ENCODE peak calls at places on chromosomes 6 and 20, in eight cellular contexts. N is stomach; K is CD4-positive, alpha-beta T cell; W is CD4-positive, CD25-positive, alpha-beta regulatory T cell; C is ascending aorta; T is left ventricle myocardium inferior; A is esophagus squamous epithelium; H is brain microvascular endothelial cell. M is an unnamed sample.

GRCh38 chr20:50172347-50173013 is 18.1 kb upstream of the CEBPB start:
- DNase-seq in N (peak), K (no peak), W (no peak), C (peak), T (peak), A (no peak), H (peak), M (peak)

GRCh38 chr6:165060636-165061190 is 248.7 kb downstream of the C6orf118 start:
- DNase-seq in N (no peak), K (no peak), W (no peak), C (no peak), T (no peak), A (no peak), H (no peak), M (peak)

GRCh38 chr20:47796952-47797351 is 11.7 kb upstream of the SULF2 start:
- DNase-seq in N (no peak), K (no peak), W (no peak), C (no peak), T (no peak), A (no peak), H (no peak), M (no peak)

GRCh38 chr6:52024451-52025068 is 62.9 kb downstream of the PKHD1 start:
- DNase-seq in N (no peak), K (no peak), W (no peak), C (no peak), T (no peak), A (no peak), H (no peak), M (no peak)

GRCh38 chr20:49045440-49046086 is 549 bp upstream of the CSE1L start:
- DNase-seq in N (peak), K (peak), W (peak), C (peak), T (peak), A (no peak), H (no peak), M (peak)

GRCh38 chr6:155224031-155224451 is 39.8 kb upstream of the CLDN20 start:
- DNase-seq in N (no peak), K (no peak), W (peak), C (no peak), T (no peak), A (no peak), H (peak), M (peak)

GRCh38 chr6:55423933-55424332 is 96.7 kb downstream of the GFRAL start:
- DNase-seq in N (no peak), K (no peak), W (no peak), C (no peak), T (no peak), A (no peak), H (no peak), M (no peak)

GRCh38 chr6:89611666-89612065 is 26.9 kb downstream of the LYRM2 start:
- DNase-seq in N (no peak), K (no peak), W (peak), C (no peak), T (no peak), A (no peak), H (peak), M (peak)

GRCh38 chr6:142675517-142675916 is 269.5 kb downstream of the HIVEP2 start:
- DNase-seq in N (no peak), K (no peak), W (no peak), C (no peak), T (no peak), A (no peak), H (no peak), M (no peak)

GRCh38 chr6:168607272-168608112 is 166.5 kb downstream of the SMOC2 start:
- DNase-seq in N (no peak), K (no peak), W (no peak), C (no peak), T (no peak), A (no peak), H (no peak), M (no peak)

GRCh38 chr6:134358320-134358719 is 40.4 kb upstream of the SGK1 start:
- DNase-seq in N (no peak), K (no peak), W (no peak), C (no peak), T (no peak), A (no peak), H (peak), M (peak)

GRCh38 chr20:5000263-5001173 is 792 bp downstream of the SLC23A2 start:
- DNase-seq in N (peak), K (no peak), W (peak), C (no peak), T (peak), A (no peak), H (no peak), M (peak)

GRCh38 chr6:143270026-143270425 is 180.5 kb downstream of the ADAT2 start:
- DNase-seq in N (no peak), K (no peak), W (no peak), C (no peak), T (no peak), A (no peak), H (peak), M (peak)

DNA sequence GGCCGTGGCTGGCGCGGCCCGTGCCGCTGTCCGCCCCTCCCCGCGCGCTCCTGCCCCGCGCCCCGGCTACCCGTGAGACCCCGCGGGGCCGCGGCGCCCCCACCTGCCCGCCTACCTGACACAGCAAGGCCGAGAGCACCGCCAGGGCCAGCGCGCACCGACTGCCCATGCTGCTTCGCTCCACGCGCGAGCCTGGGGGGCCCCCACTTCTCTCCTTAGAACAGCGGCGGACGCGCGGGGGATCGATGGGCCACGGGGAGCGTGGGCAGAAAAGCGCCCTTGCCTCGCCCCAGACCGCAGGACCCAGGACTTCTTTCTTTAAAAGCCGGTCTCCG is 940 bp downstream of the DLL1 start:
- DNase-seq in N (no peak), K (no peak), W (no peak), C (no peak), T (no peak), A (no peak), H (no peak), M (no peak)
- H3K27ac ChIP-seq in N (peak), K (no peak), W (no peak), C (peak), T (peak), A (peak), H (no peak), M (no peak)

GRCh38 chr6:106101466-106101865 is 15.3 kb downstream of the PRDM1 start:
- DNase-seq in N (no peak), K (no peak), W (no peak), C (no peak), T (no peak), A (no peak), H (no peak), M (no peak)

GRCh38 chr6:106103728-106104109 is 17.6 kb downstream of the PRDM1 start:
- DNase-seq in N (peak), K (peak), W (peak), C (no peak), T (no peak), A (no peak), H (no peak), M (no peak)

GRCh38 chr6:106102034-106102433 is 15.9 kb downstream of the PRDM1 start:
- DNase-seq in N (no peak), K (no peak), W (peak), C (no peak), T (no peak), A (no peak), H (no peak), M (no peak)

GRCh38 chr6:106104476-106104875 is 18.3 kb downstream of the PRDM1 start:
- DNase-seq in N (no peak), K (no peak), W (no peak), C (no peak), T (no peak), A (no peak), H (no peak), M (no peak)

GRCh38 chr6:106102967-106103727 is 17.0 kb downstream of the PRDM1 start:
- DNase-seq in N (no peak), K (no peak), W (no peak), C (no peak), T (no peak), A (no peak), H (no peak), M (no peak)
- H3K27ac ChIP-seq in N (peak), K (peak), W (peak), C (no peak), T (peak), A (peak), H (no peak), M (no peak)

GRCh38 chr6:36544228-36544627 is 3.1 kb downstream of the STK38 start:
- DNase-seq in N (no peak), K (peak), W (peak), C (no peak), T (no peak), A (no peak), H (no peak), M (peak)

GRCh38 chr6:36546958-36547645 is at the start of gene STK38:
- DNase-seq in N (peak), K (peak), W (peak), C (peak), T (peak), A (peak), H (peak), M (peak)

GRCh38 chr6:36546664-36546957 is 668 bp downstream of the STK38 start:
- DNase-seq in N (no peak), K (no peak), W (no peak), C (no peak), T (no peak), A (no peak), H (no peak), M (no peak)

GRCh38 chr6:36547646-36548400 is 544 bp upstream of the STK38 start:
- DNase-seq in N (no peak), K (no peak), W (peak), C (no peak), T (no peak), A (no peak), H (no peak), M (no peak)

GRCh38 chr6:36545767-36546663 is 1.3 kb downstream of the STK38 start:
- DNase-seq in N (no peak), K (no peak), W (peak), C (no peak), T (no peak), A (no peak), H (peak), M (peak)
- H3K27ac ChIP-seq in N (peak), K (peak), W (peak), C (peak), T (peak), A (peak), H (peak), M (peak)

GRCh38 chr6:35492664-35493284 is 4.1 kb downstream of the TEAD3 start:
- DNase-seq in N (no peak), K (no peak), W (no peak), C (no peak), T (peak), A (no peak), H (no peak), M (no peak)
- H3K27ac ChIP-seq in N (peak), K (no peak), W (no peak), C (peak), T (peak), A (peak), H (no peak), M (no peak)

GRCh38 chr6:35496036-35496850 is 636 bp downstream of the TEAD3 start:
- DNase-seq in N (peak), K (no peak), W (no peak), C (no peak), T (peak), A (no peak), H (no peak), M (peak)

GRCh38 chr6:35493307-35493983 is 3.4 kb downstream of the TEAD3 start:
- DNase-seq in N (no peak), K (no peak), W (no peak), C (no peak), T (peak), A (no peak), H (no peak), M (no peak)

GRCh38 chr6:35491558-35492541 is 5.0 kb downstream of the TEAD3 start:
- DNase-seq in N (no peak), K (no peak), W (no peak), C (no peak), T (peak), A (no peak), H (no peak), M (no peak)

GRCh38 chr6:35495258-35496035 is 1.4 kb downstream of the TEAD3 start:
- DNase-seq in N (no peak), K (no peak), W (no peak), C (no peak), T (no peak), A (no peak), H (no peak), M (peak)

GRCh38 chr6:35494161-35494563 is 2.7 kb downstream of the TEAD3 start:
- DNase-seq in N (no peak), K (no peak), W (no peak), C (no peak), T (peak), A (no peak), H (no peak), M (peak)
- H3K27ac ChIP-seq in N (peak), K (no peak), W (no peak), C (peak), T (peak), A (peak), H (no peak), M (no peak)

DNA sequence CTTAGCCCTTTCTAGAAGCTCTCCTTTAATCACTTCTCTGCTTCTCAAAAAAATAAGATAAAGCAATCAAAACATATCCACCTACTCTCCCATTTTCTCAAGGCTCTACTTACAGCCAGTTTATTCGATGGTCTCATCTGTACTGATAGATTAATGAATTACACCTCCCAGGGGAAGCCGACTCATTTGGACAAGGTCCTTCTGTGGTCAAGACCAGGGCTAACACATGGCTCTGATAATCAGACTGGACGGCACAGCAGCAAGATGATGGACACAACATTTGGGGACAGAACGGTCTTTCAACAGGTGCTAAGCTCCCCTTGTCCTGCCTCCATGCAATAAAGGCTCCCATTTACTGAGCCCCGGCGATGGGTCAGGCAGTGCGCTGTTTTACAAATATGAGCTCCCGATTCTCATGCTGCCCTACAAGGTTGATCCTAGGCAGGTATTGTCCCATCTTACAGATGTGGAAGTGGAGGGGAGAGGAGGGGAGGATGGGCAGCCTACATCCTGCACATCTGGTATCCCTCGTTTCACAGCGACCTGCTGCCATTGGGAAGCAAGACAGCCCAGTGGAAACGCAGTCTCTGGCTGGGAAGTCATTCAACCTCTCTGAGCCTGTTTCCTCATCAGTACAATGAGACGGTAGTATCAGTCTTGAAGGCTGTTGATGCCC is 15.7 kb downstream of the CPNE5 start:
- DNase-seq in N (no peak), K (no peak), W (no peak), C (no peak), T (no peak), A (no peak), H (no peak), M (no peak)
- H3K27ac ChIP-seq in N (peak), K (no peak), W (no peak), C (peak), T (peak), A (peak), H (no peak), M (no peak)

DNA sequence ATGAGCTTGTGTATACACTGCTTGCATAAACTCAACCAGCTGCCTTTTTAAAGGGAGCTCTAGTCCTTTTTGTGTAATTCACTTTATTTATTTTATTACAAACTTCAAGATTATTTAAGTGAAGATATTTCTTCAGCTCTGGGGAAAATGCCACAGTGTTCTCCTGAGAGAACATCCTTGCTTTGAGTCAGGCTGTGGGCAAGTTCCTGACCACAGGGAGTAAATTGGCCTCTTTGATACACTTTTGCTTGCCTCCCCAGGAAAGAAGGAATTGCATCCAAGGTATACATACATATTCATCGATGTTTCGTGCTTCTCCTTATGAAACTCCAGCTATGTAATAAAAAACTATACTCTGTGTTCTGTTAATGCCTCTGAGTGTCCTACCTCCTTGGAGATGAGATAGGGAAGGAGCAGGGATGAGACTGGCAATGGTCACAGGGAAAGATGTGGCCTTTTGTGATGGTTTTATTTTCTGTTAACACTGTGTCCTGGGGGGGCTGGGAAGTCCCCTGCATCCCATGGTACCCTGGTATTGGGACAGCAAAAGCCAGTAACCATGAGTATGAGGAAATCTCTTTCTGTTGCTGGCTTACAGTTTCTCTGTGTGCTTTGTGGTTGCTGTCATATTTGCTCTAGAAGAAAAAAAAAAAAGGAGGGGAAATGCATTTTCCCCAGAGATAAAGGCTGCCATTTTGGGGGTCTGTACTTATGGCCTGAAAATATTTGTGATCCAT is 15.3 kb downstream of the TNFAIP3 start:
- DNase-seq in N (no peak), K (no peak), W (no peak), C (no peak), T (no peak), A (no peak), H (no peak), M (peak)
- H3K27ac ChIP-seq in N (no peak), K (no peak), W (peak), C (no peak), T (no peak), A (no peak), H (no peak), M (peak)

GRCh38 chr20:33909331-33909921 is 84.3 kb upstream of the RALY start:
- DNase-seq in N (peak), K (no peak), W (no peak), C (no peak), T (no peak), A (no peak), H (peak), M (peak)

GRCh38 chr20:33910056-33910455 is 83.7 kb upstream of the RALY start:
- DNase-seq in N (no peak), K (no peak), W (no peak), C (no peak), T (no peak), A (no peak), H (no peak), M (peak)

GRCh38 chr20:33910529-33911327 is 83.0 kb upstream of the RALY start:
- DNase-seq in N (no peak), K (no peak), W (no peak), C (no peak), T (no peak), A (no peak), H (no peak), M (no peak)

GRCh38 chr20:33908351-33908750 is 85.4 kb upstream of the RALY start:
- DNase-seq in N (no peak), K (no peak), W (no peak), C (no peak), T (no peak), A (no peak), H (no peak), M (peak)

GRCh38 chr20:33908868-33909267 is 84.8 kb upstream of the RALY start:
- DNase-seq in N (no peak), K (no peak), W (no peak), C (no peak), T (no peak), A (no peak), H (no peak), M (no peak)
- H3K27ac ChIP-seq in N (peak), K (no peak), W (no peak), C (peak), T (no peak), A (no peak), H (peak), M (peak)

DNA sequence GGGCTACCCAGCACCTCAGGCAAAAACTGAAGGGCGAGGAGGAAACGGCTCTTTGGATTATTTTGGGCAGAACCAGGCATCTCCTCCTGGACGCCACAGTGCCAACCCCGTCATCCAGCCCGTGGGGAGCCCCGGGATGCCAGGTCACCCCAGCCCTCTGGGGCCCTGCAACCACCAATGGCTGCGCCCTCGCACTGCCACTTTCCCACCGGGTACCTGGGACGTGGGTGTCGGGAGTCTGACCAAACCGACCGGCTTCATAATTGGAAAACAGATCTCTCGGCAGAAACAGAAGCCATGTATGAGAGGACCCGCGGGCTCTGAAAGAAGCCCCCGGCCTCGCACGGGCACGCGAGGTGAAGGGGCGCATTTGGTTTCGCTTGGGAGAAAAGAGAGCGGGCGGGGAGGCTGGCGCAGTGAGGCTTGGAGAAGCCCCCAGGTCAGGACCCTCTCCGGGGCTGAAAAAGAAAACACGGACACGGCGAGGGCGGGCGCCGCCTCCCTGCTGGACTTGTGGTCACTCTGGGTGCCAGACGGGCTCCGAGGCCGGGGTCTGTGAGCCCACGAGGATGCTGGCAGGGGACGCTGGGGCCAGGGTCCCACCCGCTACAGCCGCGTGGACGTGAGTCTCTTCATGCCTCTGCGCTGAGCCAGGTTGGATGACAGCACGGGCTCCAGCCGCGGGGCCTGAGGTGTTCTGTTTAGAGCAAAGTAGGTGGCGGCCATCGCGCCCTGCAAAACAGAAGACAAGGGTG is 29.6 kb upstream of the MPC1 start:
- DNase-seq in N (no peak), K (no peak), W (no peak), C (no peak), T (no peak), A (no peak), H (no peak), M (no peak)
- H3K27ac ChIP-seq in N (no peak), K (peak), W (peak), C (no peak), T (no peak), A (no peak), H (no peak), M (no peak)

GRCh38 chr6:157867981-157868380 is 44.9 kb downstream of the SNX9 start:
- DNase-seq in N (no peak), K (no peak), W (no peak), C (no peak), T (no peak), A (no peak), H (no peak), M (peak)
- H3K27ac ChIP-seq in N (no peak), K (no peak), W (no peak), C (no peak), T (no peak), A (no peak), H (no peak), M (peak)